ENCODE peak calls at places on chromosomes 1 and 21, in seven cellular contexts. One of them, this sample, is unnamed.

GRCh38 chr1:65606426-65606825 is 186.0 kb downstream of the LEPR start:
- DNase-seq in A549: no peak
- DNase-seq in heart right ventricle: no peak
- DNase-seq in cardiac fibroblast: peak; percentile 29
- DNase-seq in GM13977: no peak
- DNase-seq in progenitor cell of endocrine pancreas: no peak
- DNase-seq in CD4-positive, alpha-beta T cell: no peak
- DNase-seq in this sample: no peak

GRCh38 chr1:160646711-160647328 is at the start of gene SLAMF1:
- DNase-seq in A549: no peak
- DNase-seq in heart right ventricle: no peak
- DNase-seq in CD4-positive, alpha-beta T cell: no peak
- DNase-seq in progenitor cell of endocrine pancreas: no peak
- DNase-seq in cardiac fibroblast: peak; percentile 40
- DNase-seq in GM13977: no peak
- DNase-seq in this sample: no peak

GRCh38 chr1:28248273-28249012 is 10.9 kb upstream of the SESN2 start:
- DNase-seq in GM13977: peak; percentile 70
- DNase-seq in heart right ventricle: peak; percentile 82
- DNase-seq in A549: peak; percentile 72
- DNase-seq in cardiac fibroblast: peak; percentile 89
- DNase-seq in progenitor cell of endocrine pancreas: peak; percentile 63
- DNase-seq in CD4-positive, alpha-beta T cell: peak; percentile 73
- DNase-seq in this sample: peak; percentile 79

GRCh38 chr1:1106510-1107221 is 9.2 kb downstream of the C1orf159 start:
- DNase-seq in CD4-positive, alpha-beta T cell: no peak
- DNase-seq in GM13977: no peak
- DNase-seq in cardiac fibroblast: no peak
- DNase-seq in progenitor cell of endocrine pancreas: no peak
- DNase-seq in heart right ventricle: no peak
- DNase-seq in A549: no peak
- DNase-seq in this sample: no peak

GRCh38 chr1:90925928-90926869 is 95.6 kb downstream of the ZNF644 start:
- DNase-seq in cardiac fibroblast: peak; percentile 59
- DNase-seq in A549: peak; percentile 2
- DNase-seq in progenitor cell of endocrine pancreas: no peak
- DNase-seq in heart right ventricle: no peak
- DNase-seq in GM13977: no peak
- DNase-seq in CD4-positive, alpha-beta T cell: no peak
- DNase-seq in this sample: no peak

GRCh38 chr1:17201201-17202021 is 3.5 kb upstream of the PADI1 start:
- DNase-seq in heart right ventricle: no peak
- DNase-seq in cardiac fibroblast: no peak
- DNase-seq in GM13977: no peak
- DNase-seq in progenitor cell of endocrine pancreas: no peak
- DNase-seq in CD4-positive, alpha-beta T cell: no peak
- DNase-seq in A549: peak; percentile 63
- DNase-seq in this sample: no peak

GRCh38 chr1:205510308-205510950 is 6.0 kb downstream of the CDK18 start:
- DNase-seq in CD4-positive, alpha-beta T cell: no peak
- DNase-seq in A549: no peak
- DNase-seq in cardiac fibroblast: no peak
- DNase-seq in progenitor cell of endocrine pancreas: no peak
- DNase-seq in heart right ventricle: peak; percentile 55
- DNase-seq in GM13977: no peak
- DNase-seq in this sample: no peak

GRCh38 chr1:110450928-110451327 is at the start of gene PROK1:
- DNase-seq in CD4-positive, alpha-beta T cell: no peak
- DNase-seq in cardiac fibroblast: no peak
- DNase-seq in GM13977: no peak
- DNase-seq in progenitor cell of endocrine pancreas: no peak
- DNase-seq in heart right ventricle: no peak
- DNase-seq in A549: no peak
- DNase-seq in this sample: no peak

GRCh38 chr21:31593161-31593560 is 66.3 kb upstream of the SOD1 start:
- DNase-seq in heart right ventricle: peak; percentile 14
- DNase-seq in CD4-positive, alpha-beta T cell: no peak
- DNase-seq in cardiac fibroblast: no peak
- DNase-seq in A549: no peak
- DNase-seq in progenitor cell of endocrine pancreas: no peak
- DNase-seq in GM13977: no peak
- DNase-seq in this sample: no peak

GRCh38 chr1:10514490-10515235 is 39.9 kb downstream of the PEX14 start:
- DNase-seq in progenitor cell of endocrine pancreas: no peak
- DNase-seq in GM13977: no peak
- DNase-seq in heart right ventricle: no peak
- DNase-seq in CD4-positive, alpha-beta T cell: no peak
- DNase-seq in A549: peak; percentile 49
- DNase-seq in cardiac fibroblast: peak; percentile 46
- DNase-seq in this sample: no peak
- TF ChIP-seq CTCF in progenitor cell of endocrine pancreas: peak; percentile 58
- TF ChIP-seq CTCF in GM13977: peak; percentile 26
- TF ChIP-seq CTCF in heart right ventricle: peak; percentile 62
- TF ChIP-seq CTCF in CD4-positive, alpha-beta T cell: no peak
- TF ChIP-seq CTCF in A549: peak; percentile 59
- TF ChIP-seq CTCF in cardiac fibroblast: peak; percentile 50
- TF ChIP-seq CTCF in this sample: peak; percentile 41

DNA sequence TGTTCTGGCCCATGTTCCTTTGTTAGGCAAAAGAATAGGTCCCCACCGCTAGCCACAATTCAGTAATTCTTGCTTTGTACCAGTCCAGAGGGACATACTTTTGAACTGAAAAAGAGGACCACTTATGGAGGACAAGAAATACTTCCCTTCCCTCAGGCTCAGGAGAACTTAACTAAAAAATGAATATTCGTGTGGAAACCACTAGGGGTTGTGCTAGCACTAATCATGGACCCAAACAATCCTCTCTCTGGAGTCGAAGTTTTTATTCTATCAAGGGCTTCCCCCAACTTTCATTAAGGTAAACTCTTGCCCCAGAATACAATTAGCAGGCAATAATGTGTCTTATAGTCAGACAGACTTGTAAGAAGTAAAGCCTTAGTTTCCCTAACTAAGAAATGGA is 19.3 kb downstream of the TNFSF4 start:
- DNase-seq in A549: no peak
- DNase-seq in progenitor cell of endocrine pancreas: no peak
- DNase-seq in CD4-positive, alpha-beta T cell: no peak
- DNase-seq in heart right ventricle: no peak
- DNase-seq in cardiac fibroblast: no peak
- DNase-seq in GM13977: no peak
- DNase-seq in this sample: no peak
- TF ChIP-seq CTCF in A549: no peak
- TF ChIP-seq CTCF in progenitor cell of endocrine pancreas: no peak
- TF ChIP-seq CTCF in CD4-positive, alpha-beta T cell: no peak
- TF ChIP-seq CTCF in heart right ventricle: no peak
- TF ChIP-seq CTCF in cardiac fibroblast: no peak
- TF ChIP-seq CTCF in GM13977: no peak
- TF ChIP-seq CTCF in this sample: no peak

GRCh38 chr1:86169625-86170024 is 13.1 kb upstream of the COL24A1 start:
- DNase-seq in heart right ventricle: no peak
- DNase-seq in GM13977: no peak
- DNase-seq in CD4-positive, alpha-beta T cell: no peak
- DNase-seq in cardiac fibroblast: peak; percentile 21
- DNase-seq in A549: no peak
- DNase-seq in progenitor cell of endocrine pancreas: no peak
- DNase-seq in this sample: no peak
- TF ChIP-seq CTCF in heart right ventricle: no peak
- TF ChIP-seq CTCF in GM13977: no peak
- TF ChIP-seq CTCF in CD4-positive, alpha-beta T cell: no peak
- TF ChIP-seq CTCF in cardiac fibroblast: peak; percentile 11
- TF ChIP-seq CTCF in A549: no peak
- TF ChIP-seq CTCF in progenitor cell of endocrine pancreas: no peak
- TF ChIP-seq CTCF in this sample: no peak

DNA sequence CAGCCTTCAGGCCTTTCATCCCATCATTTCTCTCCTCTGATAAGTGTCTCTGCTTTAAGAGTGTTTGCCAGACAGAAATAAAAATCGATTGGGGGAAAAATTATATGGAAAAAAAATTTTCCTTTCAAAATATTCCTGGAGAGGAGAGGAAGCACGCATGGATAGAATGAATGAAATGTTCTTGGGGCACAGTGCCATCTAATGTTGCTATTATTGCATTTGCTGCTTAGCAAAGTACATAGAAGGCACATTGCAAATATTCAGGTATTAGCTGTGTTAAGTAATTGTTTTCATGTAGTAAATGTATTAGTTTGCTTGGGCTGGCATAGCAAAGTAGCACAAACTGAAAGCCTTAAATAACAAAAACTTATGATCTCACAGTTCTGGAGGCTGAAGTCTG is 18.1 kb downstream of the B3GALT5 start:
- DNase-seq in CD4-positive, alpha-beta T cell: no peak
- DNase-seq in progenitor cell of endocrine pancreas: no peak
- DNase-seq in A549: peak; percentile 26
- DNase-seq in GM13977: no peak
- DNase-seq in cardiac fibroblast: no peak
- DNase-seq in heart right ventricle: no peak
- DNase-seq in this sample: no peak
- TF ChIP-seq CTCF in CD4-positive, alpha-beta T cell: no peak
- TF ChIP-seq CTCF in progenitor cell of endocrine pancreas: no peak
- TF ChIP-seq CTCF in A549: peak; percentile 38
- TF ChIP-seq CTCF in GM13977: no peak
- TF ChIP-seq CTCF in cardiac fibroblast: no peak
- TF ChIP-seq CTCF in heart right ventricle: peak; percentile 22
- TF ChIP-seq CTCF in this sample: no peak

GRCh38 chr1:24392604-24392946 is 21.0 kb downstream of the STPG1 start:
- DNase-seq in CD4-positive, alpha-beta T cell: no peak
- DNase-seq in A549: no peak
- DNase-seq in GM13977: no peak
- DNase-seq in progenitor cell of endocrine pancreas: no peak
- DNase-seq in heart right ventricle: no peak
- DNase-seq in cardiac fibroblast: no peak
- DNase-seq in this sample: no peak
- TF ChIP-seq CTCF in CD4-positive, alpha-beta T cell: no peak
- TF ChIP-seq CTCF in A549: no peak
- TF ChIP-seq CTCF in GM13977: no peak
- TF ChIP-seq CTCF in progenitor cell of endocrine pancreas: no peak
- TF ChIP-seq CTCF in heart right ventricle: no peak
- TF ChIP-seq CTCF in cardiac fibroblast: no peak
- TF ChIP-seq CTCF in this sample: no peak

DNA sequence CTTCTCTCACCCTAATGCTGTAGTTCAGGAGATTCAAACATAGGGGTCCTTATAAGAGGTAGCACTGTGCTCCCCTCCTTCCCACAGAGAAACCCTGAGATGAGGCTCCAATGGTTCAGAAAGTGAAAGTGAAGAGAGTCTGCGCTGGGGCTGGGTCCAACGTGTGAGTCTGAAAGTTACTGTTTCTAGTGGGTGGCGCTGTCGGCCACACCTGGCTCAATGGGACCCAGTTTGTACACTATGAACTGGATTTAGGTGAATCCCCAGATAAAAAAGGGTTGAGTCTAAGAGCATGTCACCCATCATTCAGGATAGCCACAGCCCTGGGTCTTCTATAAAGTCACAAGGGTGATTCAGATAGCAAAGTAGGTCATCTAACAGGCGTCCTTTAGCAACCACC is 2.8 kb downstream of the SMCP start:
- DNase-seq in GM13977: peak; percentile 27
- DNase-seq in heart right ventricle: no peak
- DNase-seq in CD4-positive, alpha-beta T cell: no peak
- DNase-seq in A549: no peak
- DNase-seq in cardiac fibroblast: no peak
- DNase-seq in progenitor cell of endocrine pancreas: no peak
- DNase-seq in this sample: no peak
- TF ChIP-seq CTCF in GM13977: peak; percentile 32
- TF ChIP-seq CTCF in heart right ventricle: no peak
- TF ChIP-seq CTCF in CD4-positive, alpha-beta T cell: no peak
- TF ChIP-seq CTCF in A549: no peak
- TF ChIP-seq CTCF in cardiac fibroblast: no peak
- TF ChIP-seq CTCF in progenitor cell of endocrine pancreas: no peak
- TF ChIP-seq CTCF in this sample: no peak

DNA sequence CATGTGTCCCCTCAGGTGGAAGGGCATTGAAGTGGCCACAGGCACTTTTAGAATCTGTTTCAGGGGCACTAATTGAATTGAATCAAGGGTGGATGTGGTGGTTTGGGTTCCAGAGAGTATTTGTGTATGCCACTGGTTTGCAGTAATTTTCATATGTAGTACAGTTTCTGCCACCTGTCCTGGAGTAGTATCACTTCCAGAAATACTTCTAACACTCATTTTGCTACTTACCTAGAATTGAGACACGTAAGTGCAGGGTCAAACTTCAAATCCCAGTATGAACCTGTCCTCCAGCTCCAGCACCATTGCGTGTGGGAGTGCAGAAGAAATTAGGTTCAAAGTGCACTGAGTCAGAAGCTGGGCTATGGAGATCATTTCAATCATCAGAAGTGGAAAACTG is 26.8 kb downstream of the RSPH1 start:
- DNase-seq in progenitor cell of endocrine pancreas: no peak
- DNase-seq in heart right ventricle: no peak
- DNase-seq in cardiac fibroblast: no peak
- DNase-seq in CD4-positive, alpha-beta T cell: no peak
- DNase-seq in GM13977: peak; percentile 36
- DNase-seq in A549: no peak
- DNase-seq in this sample: no peak
- TF ChIP-seq CTCF in progenitor cell of endocrine pancreas: no peak
- TF ChIP-seq CTCF in heart right ventricle: no peak
- TF ChIP-seq CTCF in cardiac fibroblast: no peak
- TF ChIP-seq CTCF in CD4-positive, alpha-beta T cell: no peak
- TF ChIP-seq CTCF in GM13977: no peak
- TF ChIP-seq CTCF in A549: no peak
- TF ChIP-seq CTCF in this sample: no peak

This sample was measured in natural killer cell.